ENCODE peak calls at places on chromosomes 11 and 22, in seven cellular contexts. One of them, this sample, is unnamed. For H3K36me3, the result is how much of the 10 kb centered on the place peaks cover.

GRCh38 chr11:10397226-10397987 is 57.7 kb upstream of the AMPD3 start:
- DNase-seq in GM06990: no peak
- DNase-seq in RWPE2: no peak
- DNase-seq in left ventricle myocardium inferior: no peak
- DNase-seq in psoas muscle: no peak
- DNase-seq in IMR-90: peak
- DNase-seq in hepatocyte: no peak
- DNase-seq in this sample: no peak

GRCh38 chr11:132471491-132471890 is 1060.8 kb downstream of the OPCML start:
- DNase-seq in hepatocyte: no peak
- DNase-seq in GM06990: no peak
- DNase-seq in IMR-90: no peak
- DNase-seq in psoas muscle: no peak
- DNase-seq in RWPE2: no peak
- DNase-seq in left ventricle myocardium inferior: no peak
- DNase-seq in this sample: no peak

GRCh38 chr11:119730347-119730613 is 1.3 kb upstream of the NECTIN1 start:
- DNase-seq in IMR-90: no peak
- DNase-seq in GM06990: no peak
- DNase-seq in RWPE2: no peak
- DNase-seq in psoas muscle: no peak
- DNase-seq in left ventricle myocardium inferior: no peak
- DNase-seq in hepatocyte: no peak
- DNase-seq in this sample: no peak

GRCh38 chr22:33823552-33823951 is 96.7 kb downstream of the LARGE1 start:
- DNase-seq in GM06990: no peak
- DNase-seq in left ventricle myocardium inferior: no peak
- DNase-seq in psoas muscle: peak
- DNase-seq in IMR-90: peak
- DNase-seq in hepatocyte: peak
- DNase-seq in RWPE2: no peak
- DNase-seq in this sample: no peak

GRCh38 chr11:111299111-111300026 is 1.0 kb downstream of the POU2AF3 start:
- DNase-seq in RWPE2: no peak
- DNase-seq in IMR-90: peak
- DNase-seq in psoas muscle: peak
- DNase-seq in left ventricle myocardium inferior: peak
- DNase-seq in GM06990: no peak
- DNase-seq in hepatocyte: peak
- DNase-seq in this sample: no peak

GRCh38 chr22:26534874-26535470 is 22.7 kb upstream of the TFIP11 start:
- DNase-seq in IMR-90: no peak
- DNase-seq in hepatocyte: no peak
- DNase-seq in left ventricle myocardium inferior: no peak
- DNase-seq in psoas muscle: no peak
- DNase-seq in RWPE2: no peak
- DNase-seq in GM06990: peak
- DNase-seq in this sample: no peak

GRCh38 chr22:20430641-20431519 is 6.7 kb downstream of the SCARF2 start:
- DNase-seq in psoas muscle: no peak
- DNase-seq in hepatocyte: peak
- DNase-seq in RWPE2: peak
- DNase-seq in IMR-90: no peak
- DNase-seq in GM06990: peak
- DNase-seq in left ventricle myocardium inferior: peak
- DNase-seq in this sample: no peak

GRCh38 chr22:36221799-36222751 is 17.3 kb downstream of the APOL2 start:
- DNase-seq in GM06990: no peak
- DNase-seq in RWPE2: no peak
- DNase-seq in IMR-90: no peak
- DNase-seq in psoas muscle: peak
- DNase-seq in hepatocyte: peak
- DNase-seq in left ventricle myocardium inferior: no peak
- DNase-seq in this sample: no peak

GRCh38 chr22:37848587-37849088 is 581 bp upstream of the EIF3L start:
- DNase-seq in left ventricle myocardium inferior: no peak
- DNase-seq in RWPE2: no peak
- DNase-seq in IMR-90: peak
- DNase-seq in hepatocyte: no peak
- DNase-seq in psoas muscle: no peak
- DNase-seq in GM06990: peak
- DNase-seq in this sample: no peak

DNA sequence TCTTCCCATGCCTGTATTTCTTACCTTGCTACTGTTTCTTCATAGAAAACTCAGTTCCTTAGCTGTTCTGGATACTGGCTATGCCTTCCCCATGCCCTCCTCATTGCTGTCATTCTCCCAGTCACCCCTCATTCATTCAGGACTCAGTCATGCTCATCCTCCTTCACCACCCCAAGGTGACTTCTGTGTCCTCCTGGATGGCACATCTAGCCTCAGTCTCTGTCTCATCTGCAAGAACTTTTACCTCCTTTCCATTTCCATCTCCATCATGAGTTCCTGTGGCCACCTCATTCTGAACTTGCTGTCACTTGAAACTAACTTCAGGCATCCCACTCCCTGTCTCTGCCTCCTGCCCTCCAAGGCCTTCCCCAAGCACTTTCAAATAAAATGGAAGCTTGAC is 42.3 kb downstream of the PANX1 start:
- DNase-seq in left ventricle myocardium inferior: no peak
- DNase-seq in hepatocyte: no peak
- DNase-seq in IMR-90: no peak
- DNase-seq in RWPE2: no peak
- DNase-seq in psoas muscle: no peak
- DNase-seq in GM06990: no peak
- DNase-seq in this sample: no peak
- TF ChIP-seq CTCF in left ventricle myocardium inferior: no peak
- TF ChIP-seq CTCF in hepatocyte: no peak
- TF ChIP-seq CTCF in IMR-90: no peak
- TF ChIP-seq CTCF in RWPE2: no peak
- TF ChIP-seq CTCF in psoas muscle: no peak
- TF ChIP-seq CTCF in GM06990: no peak
- TF ChIP-seq CTCF in this sample: no peak

DNA sequence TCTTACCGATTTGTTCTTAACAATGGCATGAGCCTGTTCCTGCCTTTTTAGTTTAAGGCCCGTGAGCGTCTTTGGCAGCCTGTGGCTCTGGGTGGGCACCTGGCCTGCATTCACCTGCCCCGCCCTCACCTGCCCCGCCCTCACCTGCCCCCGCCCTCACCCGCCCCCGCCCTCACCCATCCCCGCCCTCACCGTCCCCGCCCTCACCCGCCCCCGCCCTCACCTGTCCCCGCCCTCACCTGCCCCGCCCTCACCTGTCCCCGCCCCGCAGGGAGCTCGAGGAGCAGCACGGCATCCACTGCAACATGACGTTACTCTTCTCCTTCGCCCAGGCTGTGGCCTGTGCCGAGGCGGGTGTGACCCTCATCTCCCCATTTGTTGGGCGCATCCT is 14.2 kb downstream of the GATD1 start:
- DNase-seq in GM06990: no peak
- DNase-seq in IMR-90: no peak
- DNase-seq in psoas muscle: no peak
- DNase-seq in hepatocyte: peak
- DNase-seq in left ventricle myocardium inferior: no peak
- DNase-seq in RWPE2: no peak
- DNase-seq in this sample: no peak
- H3K36me3 ChIP-seq in GM06990: under half
- H3K36me3 ChIP-seq in IMR-90: half or more
- H3K36me3 ChIP-seq in psoas muscle: half or more
- H3K36me3 ChIP-seq in hepatocyte: under half
- H3K36me3 ChIP-seq in left ventricle myocardium inferior: half or more
- H3K36me3 ChIP-seq in RWPE2: half or more
- H3K36me3 ChIP-seq in this sample: under half

GRCh38 chr11:533586-534196 is 1.7 kb downstream of the HRAS start:
- DNase-seq in left ventricle myocardium inferior: no peak
- DNase-seq in IMR-90: no peak
- DNase-seq in psoas muscle: no peak
- DNase-seq in GM06990: no peak
- DNase-seq in RWPE2: peak
- DNase-seq in hepatocyte: peak
- DNase-seq in this sample: no peak
- H3K4me3 ChIP-seq in left ventricle myocardium inferior: peak
- H3K4me3 ChIP-seq in IMR-90: no peak
- H3K4me3 ChIP-seq in psoas muscle: peak
- H3K4me3 ChIP-seq in GM06990: peak
- H3K4me3 ChIP-seq in RWPE2: peak
- H3K4me3 ChIP-seq in hepatocyte: no peak
- H3K4me3 ChIP-seq in this sample: peak

GRCh38 chr22:46296257-46297150 is at the start of gene GTSE1:
- DNase-seq in psoas muscle: peak
- DNase-seq in hepatocyte: peak
- DNase-seq in RWPE2: peak
- DNase-seq in IMR-90: peak
- DNase-seq in GM06990: peak
- DNase-seq in left ventricle myocardium inferior: peak
- DNase-seq in this sample: peak
- TF ChIP-seq CTCF in psoas muscle: peak
- TF ChIP-seq CTCF in hepatocyte: peak
- TF ChIP-seq CTCF in RWPE2: peak
- TF ChIP-seq CTCF in IMR-90: peak
- TF ChIP-seq CTCF in GM06990: peak
- TF ChIP-seq CTCF in left ventricle myocardium inferior: peak
- TF ChIP-seq CTCF in this sample: no peak

GRCh38 chr11:116862101-116862637 is 24.7 kb upstream of the APOA1 start:
- DNase-seq in left ventricle myocardium inferior: no peak
- DNase-seq in GM06990: no peak
- DNase-seq in psoas muscle: no peak
- DNase-seq in hepatocyte: no peak
- DNase-seq in RWPE2: no peak
- DNase-seq in IMR-90: no peak
- DNase-seq in this sample: no peak
- H3K36me3 ChIP-seq in left ventricle myocardium inferior: half or more
- H3K36me3 ChIP-seq in GM06990: under half
- H3K36me3 ChIP-seq in psoas muscle: half or more
- H3K36me3 ChIP-seq in hepatocyte: under half
- H3K36me3 ChIP-seq in RWPE2: under half
- H3K36me3 ChIP-seq in IMR-90: under half
- H3K36me3 ChIP-seq in this sample: under half

GRCh38 chr11:66418168-66418985 is 2.5 kb upstream of the NPAS4 start:
- DNase-seq in IMR-90: peak
- DNase-seq in hepatocyte: peak
- DNase-seq in RWPE2: no peak
- DNase-seq in psoas muscle: peak
- DNase-seq in GM06990: peak
- DNase-seq in left ventricle myocardium inferior: peak
- DNase-seq in this sample: peak

GRCh38 chr11:66418986-66419308 is 1.9 kb upstream of the NPAS4 start:
- DNase-seq in IMR-90: no peak
- DNase-seq in psoas muscle: no peak
- DNase-seq in hepatocyte: no peak
- DNase-seq in GM06990: no peak
- DNase-seq in left ventricle myocardium inferior: no peak
- DNase-seq in RWPE2: no peak
- DNase-seq in this sample: no peak

GRCh38 chr11:66419825-66420224 is 1.0 kb upstream of the NPAS4 start:
- DNase-seq in left ventricle myocardium inferior: no peak
- DNase-seq in psoas muscle: no peak
- DNase-seq in IMR-90: no peak
- DNase-seq in RWPE2: no peak
- DNase-seq in GM06990: no peak
- DNase-seq in hepatocyte: no peak
- DNase-seq in this sample: no peak

GRCh38 chr11:66421492-66422205 is 814 bp downstream of the NPAS4 start:
- DNase-seq in left ventricle myocardium inferior: peak
- DNase-seq in psoas muscle: peak
- DNase-seq in hepatocyte: peak
- DNase-seq in IMR-90: peak
- DNase-seq in RWPE2: no peak
- DNase-seq in GM06990: peak
- DNase-seq in this sample: no peak

DNA sequence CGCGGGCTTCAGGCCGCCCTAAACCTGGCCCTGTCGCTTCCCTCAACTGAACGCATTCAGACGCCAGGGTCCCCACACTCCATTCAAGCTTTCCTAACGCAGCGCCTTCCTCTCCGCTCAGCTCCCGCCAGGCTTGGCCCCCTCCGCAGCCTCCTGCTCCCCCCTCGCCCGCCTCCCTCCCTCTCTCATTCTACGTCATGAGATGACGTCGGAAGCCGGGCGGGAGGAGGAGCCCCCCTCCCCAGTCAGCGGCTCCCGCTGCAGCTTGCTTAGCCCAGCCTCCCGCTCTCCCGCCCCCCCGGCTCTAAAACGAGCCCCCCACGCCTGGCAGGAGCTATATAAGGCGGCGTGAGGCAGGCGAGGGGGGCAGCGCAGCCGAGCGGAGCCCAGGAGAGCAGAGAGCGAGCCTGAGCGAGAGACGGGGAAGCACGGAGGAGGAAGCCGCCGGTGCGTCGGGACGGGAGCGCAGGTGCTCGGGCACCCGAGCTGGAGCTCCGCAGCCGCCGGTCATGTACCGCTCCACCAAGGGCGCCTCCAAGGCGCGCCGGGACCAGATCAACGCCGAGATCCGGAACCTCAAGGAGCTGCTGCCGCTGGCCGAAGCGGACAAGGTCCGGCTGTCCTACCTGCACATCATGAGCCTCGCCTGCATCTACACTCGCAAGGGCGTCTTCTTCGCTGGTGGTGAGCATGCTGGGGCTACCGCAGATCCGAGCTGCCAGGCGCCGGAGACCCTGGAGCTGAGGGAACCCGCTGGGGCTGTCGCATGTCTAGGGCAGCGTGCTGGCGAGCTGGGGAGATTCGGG is at the start of gene NPAS4:
- DNase-seq in hepatocyte: no peak
- DNase-seq in left ventricle myocardium inferior: no peak
- DNase-seq in RWPE2: no peak
- DNase-seq in GM06990: no peak
- DNase-seq in psoas muscle: no peak
- DNase-seq in IMR-90: no peak
- DNase-seq in this sample: no peak
- H3K4me3 ChIP-seq in hepatocyte: no peak
- H3K4me3 ChIP-seq in left ventricle myocardium inferior: no peak
- H3K4me3 ChIP-seq in RWPE2: no peak
- H3K4me3 ChIP-seq in GM06990: no peak
- H3K4me3 ChIP-seq in psoas muscle: peak
- H3K4me3 ChIP-seq in IMR-90: no peak
- H3K4me3 ChIP-seq in this sample: no peak